ENCODE peak calls at places on chromosome 9, in four cellular contexts. One of them, this sample, is unnamed.

GRCh38 chr9:121059998-121060636 is 10.0 kb upstream of the C5 start:
- DNase-seq in lung: peak; percentile 40
- DNase-seq in endodermal cell: peak; percentile 60
- DNase-seq in AG10803: peak; percentile 69
- DNase-seq in this sample: peak; percentile 59

GRCh38 chr9:19440823-19441580 is 32.2 kb downstream of the ACER2 start:
- DNase-seq in endodermal cell: no peak
- DNase-seq in AG10803: peak; percentile 29
- DNase-seq in lung: no peak
- DNase-seq in this sample: no peak

GRCh38 chr9:127485995-127486394 is 34.7 kb downstream of the LRSAM1 start:
- DNase-seq in lung: no peak
- DNase-seq in endodermal cell: no peak
- DNase-seq in AG10803: no peak
- DNase-seq in this sample: no peak

GRCh38 chr9:5630038-5630507 is 1.2 kb downstream of the RIC1 start:
- DNase-seq in AG10803: peak; percentile 57
- DNase-seq in endodermal cell: no peak
- DNase-seq in lung: no peak
- DNase-seq in this sample: peak; percentile 28

GRCh38 chr9:123111427-123111826 is 78.0 kb downstream of the GPR21 start:
- DNase-seq in endodermal cell: no peak
- DNase-seq in lung: no peak
- DNase-seq in AG10803: no peak
- DNase-seq in this sample: peak; percentile 36

GRCh38 chr9:23492126-23493002 is 333.7 kb downstream of the ELAVL2 start:
- DNase-seq in AG10803: peak; percentile 28
- DNase-seq in lung: no peak
- DNase-seq in endodermal cell: peak; percentile 51
- DNase-seq in this sample: no peak

GRCh38 chr9:98031935-98032334 is 24.6 kb upstream of the NANS start:
- DNase-seq in endodermal cell: no peak
- DNase-seq in AG10803: peak; percentile 56
- DNase-seq in lung: no peak
- DNase-seq in this sample: no peak

GRCh38 chr9:111052831-111053230 is 14.6 kb upstream of the LPAR1 start:
- DNase-seq in endodermal cell: no peak
- DNase-seq in lung: no peak
- DNase-seq in AG10803: peak; percentile 53
- DNase-seq in this sample: no peak

GRCh38 chr9:110155744-110156143 is 52.2 kb downstream of the C9orf152 start:
- DNase-seq in lung: no peak
- DNase-seq in endodermal cell: no peak
- DNase-seq in AG10803: no peak
- DNase-seq in this sample: no peak

GRCh38 chr9:31304576-31304975 is 1079.9 kb upstream of the ACO1 start:
- DNase-seq in lung: no peak
- DNase-seq in endodermal cell: no peak
- DNase-seq in AG10803: peak; percentile 34
- DNase-seq in this sample: no peak

GRCh38 chr9:5557606-5558587 is 47.6 kb downstream of the PDCD1LG2 start:
- DNase-seq in lung: peak; percentile 36
- DNase-seq in endodermal cell: no peak
- DNase-seq in AG10803: peak; percentile 64
- DNase-seq in this sample: no peak

GRCh38 chr9:89801723-89802680 is 197.2 kb downstream of the GADD45G start:
- DNase-seq in endodermal cell: peak; percentile 20
- DNase-seq in lung: no peak
- DNase-seq in AG10803: no peak
- DNase-seq in this sample: no peak

GRCh38 chr9:124012368-124013262 is 1.0 kb downstream of the LHX2 start:
- DNase-seq in lung: no peak
- DNase-seq in AG10803: no peak
- DNase-seq in endodermal cell: peak; percentile 74
- DNase-seq in this sample: no peak

GRCh38 chr9:131567910-131568309 is 22.6 kb downstream of the PRRT1B start:
- DNase-seq in AG10803: no peak
- DNase-seq in endodermal cell: no peak
- DNase-seq in lung: no peak
- DNase-seq in this sample: no peak

GRCh38 chr9:70586506-70586905 is 172.0 kb upstream of the KLF9 start:
- DNase-seq in endodermal cell: no peak
- DNase-seq in lung: no peak
- DNase-seq in AG10803: peak; percentile 51
- DNase-seq in this sample: no peak

GRCh38 chr9:97744710-97745708 is 47.9 kb upstream of the XPA start:
- DNase-seq in lung: no peak
- DNase-seq in AG10803: no peak
- DNase-seq in endodermal cell: peak; percentile 84
- DNase-seq in this sample: no peak

GRCh38 chr9:76475691-76476090 is 16.7 kb downstream of the GCNT1 start:
- DNase-seq in AG10803: no peak
- DNase-seq in lung: no peak
- DNase-seq in endodermal cell: no peak
- DNase-seq in this sample: no peak

GRCh38 chr9:105332471-105332870 is 88.0 kb downstream of the SLC44A1 start:
- DNase-seq in AG10803: peak; percentile 67
- DNase-seq in endodermal cell: no peak
- DNase-seq in lung: no peak
- DNase-seq in this sample: no peak
- H3K4me3 ChIP-seq in AG10803: no peak overlapping the region
- H3K4me3 ChIP-seq in endodermal cell: no peak overlapping the region
- H3K4me3 ChIP-seq in lung: no peak overlapping the region
- H3K4me3 ChIP-seq in this sample: no peak overlapping the region

DNA sequence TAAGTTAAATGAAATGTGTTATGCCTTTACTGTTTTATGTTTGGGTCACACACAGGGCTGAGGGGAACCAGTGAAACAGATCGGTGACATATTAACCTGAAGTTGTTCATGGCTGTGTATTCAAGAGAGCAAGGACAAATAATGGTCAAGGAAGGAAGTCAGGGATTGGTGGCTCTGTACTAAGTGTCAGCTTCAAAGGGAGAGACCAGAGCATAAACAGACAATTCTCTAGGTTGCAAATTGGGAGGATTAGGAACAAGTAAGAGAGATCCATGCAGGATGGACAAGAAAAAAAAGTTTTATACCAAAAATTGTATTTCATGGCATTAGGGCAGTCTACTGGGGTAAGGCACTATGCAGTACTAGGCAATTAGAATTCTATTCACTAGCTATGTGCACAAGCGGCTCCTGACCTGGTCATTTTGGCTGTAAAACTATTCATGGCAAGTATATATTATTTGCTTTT is 156.3 kb downstream of the PLPPR1 start:
- DNase-seq in endodermal cell: no peak
- DNase-seq in lung: no peak
- DNase-seq in AG10803: no peak
- DNase-seq in this sample: no peak
- H3K4me3 ChIP-seq in endodermal cell: no peak overlapping the region
- H3K4me3 ChIP-seq in lung: no peak overlapping the region
- H3K4me3 ChIP-seq in AG10803: no peak overlapping the region
- H3K4me3 ChIP-seq in this sample: no peak overlapping the region

GRCh38 chr9:99907208-99907532 is 716 bp downstream of the STX17 start:
- DNase-seq in endodermal cell: no peak
- DNase-seq in AG10803: no peak
- DNase-seq in lung: no peak
- DNase-seq in this sample: no peak
- H3K4me3 ChIP-seq in endodermal cell: peak overlapping the region; percentile 87
- H3K4me3 ChIP-seq in AG10803: peak overlapping the region; percentile 88
- H3K4me3 ChIP-seq in lung: peak overlapping the region; percentile 92
- H3K4me3 ChIP-seq in this sample: peak overlapping the region; percentile 82

GRCh38 chr9:87519415-87519989 is 21.8 kb downstream of the DAPK1 start:
- DNase-seq in lung: no peak
- DNase-seq in AG10803: no peak
- DNase-seq in endodermal cell: peak; percentile 60
- DNase-seq in this sample: no peak
- H3K4me3 ChIP-seq in lung: no peak overlapping the region
- H3K4me3 ChIP-seq in AG10803: no peak overlapping the region
- H3K4me3 ChIP-seq in endodermal cell: no peak overlapping the region
- H3K4me3 ChIP-seq in this sample: no peak overlapping the region

GRCh38 chr9:93466416-93467061 is 13.2 kb upstream of the FAM120AOS start:
- DNase-seq in endodermal cell: peak; percentile 47
- DNase-seq in lung: no peak
- DNase-seq in AG10803: no peak
- DNase-seq in this sample: no peak
- H3K4me3 ChIP-seq in endodermal cell: no peak overlapping the region
- H3K4me3 ChIP-seq in lung: no peak overlapping the region
- H3K4me3 ChIP-seq in AG10803: no peak overlapping the region
- H3K4me3 ChIP-seq in this sample: no peak overlapping the region

GRCh38 chr9:79575560-79575959 is 3.8 kb downstream of the TLE4 start:
- DNase-seq in AG10803: no peak
- DNase-seq in endodermal cell: no peak
- DNase-seq in lung: no peak
- DNase-seq in this sample: no peak
- H3K4me3 ChIP-seq in AG10803: peak overlapping the region; percentile 83
- H3K4me3 ChIP-seq in endodermal cell: no peak overlapping the region
- H3K4me3 ChIP-seq in lung: no peak overlapping the region
- H3K4me3 ChIP-seq in this sample: no peak overlapping the region